ENCODE peak calls at places on chromosomes 7 and 10, in seven cellular contexts. O is upper lobe of left lung, Q is A549, L is transverse colon, C is tibial nerve, E is SK-N-SH, V is ovary. A is an unnamed sample.

GRCh38 chr10:101444499-101444898 is 90.5 kb downstream of the BTRC start:
- DNase-seq in O (no peak), Q (no peak), L (no peak), C (no peak), E (no peak), V (no peak), A (no peak)

GRCh38 chr10:72812798-72813430 is 80.6 kb upstream of the OIT3 start:
- DNase-seq in O (no peak), Q (peak; percentile 15), L (no peak), C (no peak), E (no peak), V (no peak), A (no peak)

GRCh38 chr10:19847321-19847720 is 31.1 kb downstream of the PLXDC2 start:
- DNase-seq in O (no peak), Q (no peak), L (no peak), C (no peak), E (no peak), V (no peak), A (no peak)

GRCh38 chr7:5692112-5692844 is 89.2 kb downstream of the RNF216 start:
- DNase-seq in O (no peak), Q (peak; percentile 79), L (peak; percentile 50), C (peak; percentile 70), E (peak; percentile 54), V (peak; percentile 71), A (peak; percentile 96)

GRCh38 chr7:26646666-26647065 is 217.7 kb downstream of the SKAP2 start:
- DNase-seq in O (no peak), Q (no peak), L (no peak), C (no peak), E (no peak), V (no peak), A (no peak)

GRCh38 chr7:101589052-101589451 is 40.0 kb downstream of the MYL10 start:
- DNase-seq in O (no peak), Q (no peak), L (no peak), C (no peak), E (no peak), V (no peak), A (no peak)

GRCh38 chr7:88919484-88920131 is 124.1 kb upstream of the TEX47 start:
- DNase-seq in O (no peak), Q (no peak), L (no peak), C (no peak), E (no peak), V (no peak), A (no peak)

GRCh38 chr10:62580396-62580795 is 206.2 kb downstream of the ZNF365 start:
- DNase-seq in O (no peak), Q (no peak), L (no peak), C (no peak), E (no peak), V (no peak), A (no peak)

GRCh38 chr7:36910859-36911258 is 186.6 kb upstream of the AOAH start:
- DNase-seq in O (no peak), Q (no peak), L (no peak), C (no peak), E (no peak), V (no peak), A (no peak)

GRCh38 chr10:25753776-25754175 is 180.3 kb upstream of the MYO3A start:
- DNase-seq in O (no peak), Q (no peak), L (no peak), C (no peak), E (no peak), V (no peak), A (no peak)

GRCh38 chr7:83178796-83179195 is 16.1 kb upstream of the PCLO start:
- DNase-seq in O (no peak), Q (no peak), L (no peak), C (no peak), E (no peak), V (no peak), A (no peak)

GRCh38 chr7:30800785-30801252 is 29.6 kb downstream of the MINDY4 start:
- DNase-seq in O (no peak), Q (peak; percentile 79), L (peak; percentile 58), C (no peak), E (peak; percentile 89), V (peak; percentile 51), A (peak; percentile 90)

GRCh38 chr10:37732685-37733084 is 124.7 kb downstream of the ZNF248 start:
- DNase-seq in O (no peak), Q (no peak), L (no peak), C (no peak), E (no peak), V (no peak), A (no peak)

GRCh38 chr10:58851606-58852005 is 324.8 kb upstream of the PHYHIPL start:
- DNase-seq in O (no peak), Q (no peak), L (no peak), C (no peak), E (no peak), V (no peak), A (no peak)

GRCh38 chr10:129328531-129328930 is 138.5 kb upstream of the MGMT start:
- DNase-seq in O (no peak), Q (no peak), L (no peak), C (no peak), E (no peak), V (no peak), A (no peak)

GRCh38 chr7:116356333-116356965 is 143.1 kb upstream of the CAV2 start:
- DNase-seq in O (no peak), Q (no peak), L (no peak), C (no peak), E (no peak), V (no peak), A (no peak)

DNA sequence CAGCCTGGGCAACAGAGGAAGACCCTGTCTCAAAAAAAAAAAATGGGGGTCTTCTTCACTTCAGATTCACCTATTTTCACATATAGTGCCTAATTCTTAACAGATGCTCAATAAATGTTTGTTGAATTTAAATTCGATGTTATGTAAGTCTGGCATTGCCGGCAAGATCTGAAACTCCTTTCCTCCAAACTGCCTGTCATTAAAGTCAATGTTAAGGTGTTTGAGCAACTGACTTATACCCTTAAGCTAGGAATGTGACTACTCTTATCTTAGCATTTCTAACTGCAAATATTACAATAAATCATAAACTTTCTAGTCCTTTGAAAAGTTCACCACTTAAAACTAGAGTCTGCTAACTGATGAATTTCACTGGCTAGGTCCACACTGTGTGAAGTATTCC is 95.2 kb downstream of the NRP1 start:
- DNase-seq in O (no peak), Q (no peak), L (no peak), C (no peak), E (no peak), V (no peak), A (no peak)
- H3K4me1 ChIP-seq in O (peaks cover 7% of the 10 kb centered on the region), Q (peaks cover 90% of the 10 kb centered on the region), L (peaks cover 5% of the 10 kb centered on the region), C (no peaks in the 10 kb centered on the region), E (peaks cover 48% of the 10 kb centered on the region), V (peaks cover 16% of the 10 kb centered on the region), A (no peaks in the 10 kb centered on the region)

DNA sequence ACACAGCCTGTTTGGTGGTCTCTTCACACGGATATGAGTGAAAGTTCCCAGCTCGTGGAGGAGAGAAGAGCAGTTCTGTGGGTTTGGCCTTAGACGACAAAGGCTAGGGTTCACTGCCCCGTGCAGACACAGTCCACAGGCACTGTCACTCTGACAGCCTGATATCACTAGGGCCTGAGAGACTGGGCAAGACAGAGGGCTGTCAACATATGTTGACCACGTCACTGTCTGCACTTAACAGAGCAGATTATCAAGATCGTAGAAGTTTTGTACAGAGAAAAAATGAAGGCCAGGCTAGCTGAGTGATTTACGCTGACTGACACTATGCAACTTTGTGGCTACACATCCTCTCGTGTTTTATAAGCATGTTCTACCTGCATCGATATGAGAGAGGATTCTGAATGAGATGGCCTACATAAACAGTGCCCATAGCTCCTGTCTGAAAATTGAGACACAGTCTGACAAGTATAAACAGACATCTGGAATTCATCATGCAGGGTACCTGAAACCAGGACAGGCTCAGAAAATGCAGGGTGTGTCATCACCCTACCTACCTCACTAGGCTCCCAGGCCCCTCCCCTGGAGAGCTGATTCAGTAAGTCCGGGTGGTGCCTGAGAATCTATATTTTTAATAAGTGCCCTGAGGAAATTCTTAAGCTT is 120.0 kb downstream of the SGMS1 start:
- DNase-seq in O (no peak), Q (no peak), L (no peak), C (no peak), E (no peak), V (no peak), A (no peak)
- H3K27ac ChIP-seq in O (no peak overlapping the region), Q (no peak overlapping the region), L (no peak overlapping the region), C (peak overlapping the region; percentile 4), E (no peak overlapping the region), V (no peak overlapping the region), A (no peak overlapping the region)

DNA sequence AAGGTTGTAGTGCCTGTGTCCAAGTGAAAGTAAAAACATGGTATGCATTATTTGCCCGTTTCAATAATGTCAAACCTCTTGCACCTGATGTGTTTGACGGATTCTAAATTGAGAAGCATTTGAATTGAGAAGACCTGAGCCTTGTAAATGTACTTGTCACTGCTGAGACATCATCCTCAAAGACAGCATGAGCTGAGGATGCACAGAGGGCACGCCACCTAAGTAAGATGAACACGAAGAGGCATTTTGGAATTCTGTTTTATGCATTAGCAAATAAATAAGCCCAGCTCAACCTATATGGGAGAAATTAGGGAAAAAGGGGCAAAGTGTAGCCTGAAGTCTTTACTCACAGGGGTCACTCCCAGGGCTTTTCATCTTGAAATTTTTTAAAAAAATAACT is 73.8 kb upstream of the SORCS1 start:
- DNase-seq in O (no peak), Q (no peak), L (no peak), C (no peak), E (no peak), V (no peak), A (no peak)
- TF ChIP-seq EP300 in O (no peak), Q (no peak), L (no peak), C (no peak), E (no peak), V (no peak), A (no peak)

GRCh38 chr10:79176052-79176501 is 107.3 kb downstream of the ZMIZ1 start:
- DNase-seq in O (no peak), Q (no peak), L (no peak), C (no peak), E (no peak), V (no peak), A (no peak)
- H3K4me1 ChIP-seq in O (peaks cover 62% of the 10 kb centered on the region), Q (peaks cover 88% of the 10 kb centered on the region), L (peaks cover 41% of the 10 kb centered on the region), C (no peaks in the 10 kb centered on the region), E (peaks cover 44% of the 10 kb centered on the region), V (peaks cover 46% of the 10 kb centered on the region), A (peaks cover 75% of the 10 kb centered on the region)

GRCh38 chr10:121553861-121554264 is 44.4 kb downstream of the FGFR2 start:
- DNase-seq in O (no peak), Q (no peak), L (peak; percentile 37), C (no peak), E (no peak), V (no peak), A (no peak)

GRCh38 chr10:121552746-121553145 is 45.5 kb downstream of the FGFR2 start:
- DNase-seq in O (no peak), Q (no peak), L (no peak), C (no peak), E (no peak), V (no peak), A (no peak)

GRCh38 chr10:121551210-121551609 is 47.0 kb downstream of the FGFR2 start:
- DNase-seq in O (no peak), Q (no peak), L (no peak), C (no peak), E (no peak), V (no peak), A (no peak)

GRCh38 chr10:121556448-121556847 is 41.8 kb downstream of the FGFR2 start:
- DNase-seq in O (no peak), Q (no peak), L (no peak), C (no peak), E (peak; percentile 21), V (no peak), A (no peak)

GRCh38 chr10:121553455-121553854 is 44.8 kb downstream of the FGFR2 start:
- DNase-seq in O (no peak), Q (no peak), L (no peak), C (no peak), E (no peak), V (no peak), A (no peak)
- H3K27ac ChIP-seq in O (peak overlapping the region; percentile 61), Q (no peak overlapping the region), L (no peak overlapping the region), C (no peak overlapping the region), E (no peak overlapping the region), V (no peak overlapping the region), A (no peak overlapping the region)

GRCh38 chr7:21426958-21427860 is 674 bp upstream of the SP4 start:
- DNase-seq in O (peak; percentile 100), Q (peak; percentile 97), L (peak; percentile 99), C (peak; percentile 97), E (peak; percentile 99), V (peak; percentile 99), A (peak; percentile 99)
- TF ChIP-seq EP300 in O (peak; percentile 67), Q (no peak), L (no peak), C (peak; percentile 77), E (no peak), V (no peak), A (peak; percentile 32)

A was measured in sigmoid colon.